ENCODE peak calls at places on chromosomes 7 and 10, in eight cellular contexts. F is AG04450, Q is fibroblast of lung, L is EL, I is left lobe of liver, J is kidney, X is ELR, V is NCI-H226. N is an unnamed sample.

GRCh38 chr10:31320179-31320597 is 1.2 kb downstream of the ZEB1 start:
- DNase-seq in F (no peak), Q (peak), I (peak), L (peak), X (peak), V (peak), J (peak), N (peak)

GRCh38 chr7:106345421-106346166 is 60.8 kb upstream of the NAMPT start:
- DNase-seq in J (no peak), X (peak), V (peak), F (no peak), L (peak), I (no peak), Q (peak), N (no peak)

GRCh38 chr10:99920901-99921300 is 88.8 kb downstream of the DNMBP start:
- DNase-seq in F (no peak), L (peak), I (no peak), J (no peak), V (peak), X (peak), Q (peak), N (no peak)

GRCh38 chr7:84209006-84209405 is 14.4 kb upstream of the SEMA3A start:
- DNase-seq in Q (no peak), J (no peak), X (no peak), L (no peak), I (no peak), F (no peak), V (no peak), N (no peak)

GRCh38 chr10:79293841-79294705 is 53.2 kb upstream of the PPIF start:
- DNase-seq in L (peak), Q (peak), X (peak), I (no peak), V (peak), F (peak), J (no peak), N (no peak)

GRCh38 chr10:68154211-68154497 is 44.9 kb downstream of the MYPN start:
- DNase-seq in I (no peak), X (peak), V (peak), L (peak), Q (peak), F (peak), J (no peak), N (no peak)

GRCh38 chr10:124492266-124492665 is 30.6 kb downstream of the LHPP start:
- DNase-seq in X (no peak), V (no peak), F (no peak), L (no peak), J (peak), Q (no peak), I (no peak), N (no peak)

GRCh38 chr10:93566435-93567276 is at the start of gene FFAR4:
- DNase-seq in F (no peak), V (no peak), J (no peak), I (no peak), L (peak), Q (no peak), X (no peak), N (no peak)

GRCh38 chr7:155509025-155509724 is 37.2 kb downstream of the CNPY1 start:
- DNase-seq in Q (no peak), I (no peak), J (no peak), F (no peak), X (no peak), V (no peak), L (no peak), N (no peak)

GRCh38 chr7:13540429-13540828 is 449.0 kb downstream of the ETV1 start:
- DNase-seq in J (no peak), V (peak), L (no peak), Q (peak), I (no peak), F (peak), X (peak), N (no peak)

GRCh38 chr7:116901143-116901542 is 38.8 kb downstream of the CAPZA2 start:
- DNase-seq in I (no peak), L (no peak), F (no peak), Q (no peak), X (no peak), J (no peak), V (no peak), N (no peak)

GRCh38 chr7:100799037-100799896 is 28.1 kb downstream of the EPHB4 start:
- DNase-seq in I (peak), X (peak), F (no peak), Q (peak), J (no peak), L (peak), V (peak), N (no peak)